ENCODE peak calls at places on chromosomes 5 and 9, in four cellular contexts. X is uterus, F is lower lobe of right lung, M is HCT116. E is an unnamed sample.

GRCh38 chr9:103991001-103991400 is 103.1 kb upstream of the SMC2 start:
- DNase-seq in X (no peak), F (no peak), M (no peak), E (no peak)

GRCh38 chr9:135478858-135479468 is 619 bp upstream of the PPP1R26 start:
- DNase-seq in X (no peak), F (peak; percentile 77), M (no peak), E (peak; percentile 34)

GRCh38 chr9:23492126-23493002 is 333.7 kb downstream of the ELAVL2 start:
- DNase-seq in X (no peak), F (no peak), M (no peak), E (peak; percentile 10)

GRCh38 chr5:104793031-104793430 is 1230.4 kb upstream of the NUDT12 start:
- DNase-seq in X (no peak), F (no peak), M (no peak), E (no peak)

GRCh38 chr5:113678924-113679575 is 165.6 kb downstream of the YTHDC2 start:
- DNase-seq in X (no peak), F (no peak), M (peak; percentile 50), E (peak; percentile 61)

GRCh38 chr9:108142504-108143201 is 653.1 kb upstream of the KLF4 start:
- DNase-seq in X (peak; percentile 76), F (peak; percentile 74), M (no peak), E (no peak)

GRCh38 chr5:55758714-55759113 is 20.9 kb downstream of the DDX4 start:
- DNase-seq in X (no peak), F (no peak), M (no peak), E (no peak)

GRCh38 chr5:176687881-176688280 is 40.6 kb downstream of the TSPAN17 start:
- DNase-seq in X (no peak), F (no peak), M (no peak), E (no peak)

GRCh38 chr5:41009228-41009627 is 61.9 kb downstream of the MROH2B start:
- DNase-seq in X (no peak), F (no peak), M (peak; percentile 26), E (peak; percentile 18)

GRCh38 chr9:105291938-105292337 is 47.5 kb downstream of the SLC44A1 start:
- DNase-seq in X (no peak), F (no peak), M (no peak), E (no peak)

GRCh38 chr9:131698715-131699053 is 41.2 kb downstream of the RAPGEF1 start:
- DNase-seq in X (no peak), F (no peak), M (no peak), E (no peak)

GRCh38 chr5:109945097-109945678 is 255.5 kb downstream of the MAN2A1 start:
- DNase-seq in X (no peak), F (no peak), M (no peak), E (no peak)

GRCh38 chr5:35026280-35026840 is 21.4 kb downstream of the AGXT2 start:
- DNase-seq in X (no peak), F (no peak), M (no peak), E (no peak)

GRCh38 chr9:106921341-106921899 is 58.5 kb downstream of the ZNF462 start:
- DNase-seq in X (peak; percentile 25), F (no peak), M (peak; percentile 23), E (peak; percentile 36)

GRCh38 chr5:6461793-6462650 is 13.4 kb downstream of the UBE2QL1 start:
- DNase-seq in X (no peak), F (no peak), M (no peak), E (no peak)

GRCh38 chr5:96203761-96204160 is 229.3 kb downstream of the PCSK1 start:
- DNase-seq in X (no peak), F (no peak), M (no peak), E (no peak)

GRCh38 chr5:95390812-95391492 is at the start of gene FAM81B:
- DNase-seq in X (no peak), F (no peak), M (no peak), E (no peak)

GRCh38 chr5:9455826-9456434 is 89.9 kb downstream of the SEMA5A start:
- DNase-seq in X (no peak), F (no peak), M (no peak), E (no peak)

GRCh38 chr9:84024041-84024575 is 43.5 kb downstream of the RMI1 start:
- DNase-seq in X (no peak), F (no peak), M (no peak), E (no peak)
- TF ChIP-seq CTCF in X (no peak), F (no peak), M (no peak), E (no peak)

DNA sequence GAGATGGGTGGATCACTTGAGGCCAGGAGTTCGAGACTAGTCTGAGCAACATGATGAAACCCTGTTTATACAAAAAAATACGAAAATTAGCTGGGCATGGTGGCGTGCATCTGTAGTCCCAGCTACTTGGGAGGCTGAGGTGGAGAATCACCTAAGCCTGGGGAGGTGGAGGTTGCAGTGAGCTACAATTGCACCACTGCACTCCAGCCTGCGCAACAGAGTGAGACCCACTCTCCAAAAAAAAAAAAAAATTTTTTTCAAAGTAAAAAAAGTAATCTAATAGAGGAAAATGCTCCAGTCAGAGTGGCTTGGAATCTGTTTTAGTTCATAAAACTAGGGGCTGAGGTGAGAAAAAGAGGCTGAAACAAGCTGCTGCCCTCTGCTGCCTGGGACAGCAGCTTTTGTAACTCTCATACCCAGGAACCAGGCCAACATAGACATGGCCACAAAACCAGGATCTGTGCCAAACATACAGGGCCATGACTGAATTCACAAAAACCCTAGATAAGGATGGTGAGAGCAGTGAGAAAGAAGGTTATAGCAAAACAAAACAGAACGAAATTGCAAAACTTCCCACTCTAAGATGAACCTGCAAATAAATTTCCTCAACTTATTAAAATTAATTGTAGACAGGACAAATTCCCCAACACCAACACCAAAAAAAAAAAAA is 13.1 kb upstream of the DCAF12 start:
- DNase-seq in X (no peak), F (no peak), M (peak; percentile 41), E (peak; percentile 28)
- TF ChIP-seq CTCF in X (no peak), F (peak; percentile 22), M (peak; percentile 37), E (no peak)

GRCh38 chr5:120531215-120531614 is 67.1 kb downstream of the PRR16 start:
- DNase-seq in X (no peak), F (no peak), M (no peak), E (no peak)

GRCh38 chr5:120533581-120533980 is 69.5 kb downstream of the PRR16 start:
- DNase-seq in X (no peak), F (no peak), M (no peak), E (no peak)

GRCh38 chr5:120529386-120529785 is 65.3 kb downstream of the PRR16 start:
- DNase-seq in X (no peak), F (no peak), M (no peak), E (no peak)

GRCh38 chr5:120535900-120536299 is 71.8 kb downstream of the PRR16 start:
- DNase-seq in X (no peak), F (no peak), M (no peak), E (no peak)

DNA sequence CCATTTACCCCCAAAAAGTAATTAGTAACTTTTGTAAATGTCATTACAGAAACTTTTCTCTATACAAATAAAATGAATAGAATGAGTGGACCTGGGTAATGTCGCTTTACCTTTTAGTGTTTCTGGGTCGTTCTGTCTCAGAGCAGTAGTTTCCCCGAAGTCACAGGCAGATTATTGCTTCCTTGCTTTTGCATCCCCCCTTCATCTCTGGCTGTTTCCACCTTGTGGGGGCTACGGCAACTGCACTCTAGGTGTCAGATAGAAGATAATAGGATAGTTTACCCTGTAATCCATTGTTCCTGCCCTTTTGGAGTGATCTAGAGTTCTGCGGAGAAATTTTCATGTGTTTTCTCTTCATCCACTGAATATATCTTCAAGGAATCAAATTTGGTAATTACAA is 68.7 kb downstream of the PRR16 start:
- DNase-seq in X (no peak), F (no peak), M (peak; percentile 3), E (peak; percentile 10)
- TF ChIP-seq CTCF in X (no peak), F (no peak), M (peak; percentile 49), E (no peak)

GRCh38 chr9:97895695-97896332 is 26.5 kb downstream of the TRMO start:
- DNase-seq in X (no peak), F (no peak), M (peak; percentile 23), E (no peak)
- TF ChIP-seq CTCF in X (no peak), F (no peak), M (peak; percentile 41), E (no peak)

DNA sequence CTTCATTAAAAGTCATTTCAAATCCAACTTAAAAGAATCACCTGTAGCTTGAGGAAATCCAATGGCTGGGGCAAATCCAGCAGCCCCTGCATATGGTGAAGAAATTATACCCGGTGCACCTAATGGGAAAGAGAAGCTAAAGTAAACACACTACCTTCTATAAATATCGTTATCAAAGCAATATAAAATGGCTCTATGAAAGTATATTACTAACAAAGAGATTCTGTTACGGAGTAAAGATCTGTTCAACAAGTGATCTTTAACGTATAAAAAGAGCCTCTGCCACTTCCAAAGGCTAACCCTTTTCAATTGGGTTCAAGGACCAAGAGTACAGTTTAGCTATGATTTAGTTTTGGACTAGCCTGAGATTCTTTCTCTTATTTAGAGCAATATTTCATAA is 59.7 kb upstream of the SUSD1 start:
- DNase-seq in X (no peak), F (no peak), M (no peak), E (no peak)
- TF ChIP-seq CTCF in X (no peak), F (no peak), M (no peak), E (no peak)